ENCODE peak calls at places on chromosomes 16 and 17, in seven cellular contexts. One of them, this sample, is unnamed.

GRCh38 chr17:1462164-1463112 is 6.4 kb upstream of the CRK start:
- DNase-seq in ovary: no peak
- DNase-seq in AG09309: no peak
- DNase-seq in IMR-90: no peak
- DNase-seq in fibroblast of mammary gland: peak
- DNase-seq in MM.1S: no peak
- DNase-seq in fibroblast of pulmonary artery: no peak
- DNase-seq in this sample: no peak

GRCh38 chr17:8681175-8681949 is 50.8 kb upstream of the MYH10 start:
- DNase-seq in AG09309: peak
- DNase-seq in MM.1S: no peak
- DNase-seq in fibroblast of mammary gland: peak
- DNase-seq in IMR-90: peak
- DNase-seq in fibroblast of pulmonary artery: peak
- DNase-seq in ovary: no peak
- DNase-seq in this sample: peak

GRCh38 chr16:79874391-79874790 is 273.9 kb upstream of the MAF start:
- DNase-seq in IMR-90: no peak
- DNase-seq in MM.1S: no peak
- DNase-seq in ovary: no peak
- DNase-seq in fibroblast of pulmonary artery: no peak
- DNase-seq in AG09309: no peak
- DNase-seq in fibroblast of mammary gland: no peak
- DNase-seq in this sample: no peak

GRCh38 chr17:77281904-77282367 is 141.2 kb downstream of the SEC14L1 start:
- DNase-seq in fibroblast of mammary gland: no peak
- DNase-seq in ovary: no peak
- DNase-seq in IMR-90: no peak
- DNase-seq in MM.1S: peak
- DNase-seq in AG09309: no peak
- DNase-seq in fibroblast of pulmonary artery: peak
- DNase-seq in this sample: no peak

GRCh38 chr17:43854498-43854897 is 7.5 kb downstream of the CD300LG start:
- DNase-seq in fibroblast of pulmonary artery: no peak
- DNase-seq in IMR-90: no peak
- DNase-seq in ovary: no peak
- DNase-seq in fibroblast of mammary gland: no peak
- DNase-seq in AG09309: no peak
- DNase-seq in MM.1S: no peak
- DNase-seq in this sample: no peak

GRCh38 chr16:89149386-89149785 is 22.2 kb upstream of the CDH15 start:
- DNase-seq in IMR-90: no peak
- DNase-seq in AG09309: no peak
- DNase-seq in fibroblast of pulmonary artery: no peak
- DNase-seq in MM.1S: no peak
- DNase-seq in fibroblast of mammary gland: no peak
- DNase-seq in ovary: no peak
- DNase-seq in this sample: no peak

GRCh38 chr17:73643012-73643845 is 1.0 kb downstream of the SDK2 start:
- DNase-seq in IMR-90: no peak
- DNase-seq in AG09309: no peak
- DNase-seq in fibroblast of mammary gland: no peak
- DNase-seq in ovary: peak
- DNase-seq in fibroblast of pulmonary artery: no peak
- DNase-seq in MM.1S: no peak
- DNase-seq in this sample: no peak

GRCh38 chr17:29251969-29252866 is 5.6 kb downstream of the CRYBA1 start:
- DNase-seq in fibroblast of pulmonary artery: peak
- DNase-seq in fibroblast of mammary gland: peak
- DNase-seq in IMR-90: peak
- DNase-seq in MM.1S: peak
- DNase-seq in AG09309: no peak
- DNase-seq in ovary: no peak
- DNase-seq in this sample: peak

GRCh38 chr17:47895254-47895855 is 681 bp upstream of the SP2 start:
- DNase-seq in fibroblast of mammary gland: peak
- DNase-seq in fibroblast of pulmonary artery: peak
- DNase-seq in AG09309: no peak
- DNase-seq in MM.1S: peak
- DNase-seq in IMR-90: peak
- DNase-seq in ovary: no peak
- DNase-seq in this sample: no peak

GRCh38 chr17:47894498-47895253 is 1.4 kb upstream of the SP2 start:
- DNase-seq in ovary: no peak
- DNase-seq in MM.1S: no peak
- DNase-seq in AG09309: no peak
- DNase-seq in fibroblast of pulmonary artery: no peak
- DNase-seq in IMR-90: no peak
- DNase-seq in fibroblast of mammary gland: no peak
- DNase-seq in this sample: no peak

GRCh38 chr17:47896672-47897490 is 845 bp downstream of the SP2 start:
- DNase-seq in IMR-90: peak
- DNase-seq in fibroblast of pulmonary artery: peak
- DNase-seq in ovary: no peak
- DNase-seq in AG09309: no peak
- DNase-seq in MM.1S: no peak
- DNase-seq in fibroblast of mammary gland: no peak
- DNase-seq in this sample: no peak

GRCh38 chr17:47897561-47897960 is 1.5 kb downstream of the SP2 start:
- DNase-seq in fibroblast of pulmonary artery: no peak
- DNase-seq in IMR-90: no peak
- DNase-seq in AG09309: no peak
- DNase-seq in ovary: no peak
- DNase-seq in fibroblast of mammary gland: no peak
- DNase-seq in MM.1S: no peak
- DNase-seq in this sample: peak

DNA sequence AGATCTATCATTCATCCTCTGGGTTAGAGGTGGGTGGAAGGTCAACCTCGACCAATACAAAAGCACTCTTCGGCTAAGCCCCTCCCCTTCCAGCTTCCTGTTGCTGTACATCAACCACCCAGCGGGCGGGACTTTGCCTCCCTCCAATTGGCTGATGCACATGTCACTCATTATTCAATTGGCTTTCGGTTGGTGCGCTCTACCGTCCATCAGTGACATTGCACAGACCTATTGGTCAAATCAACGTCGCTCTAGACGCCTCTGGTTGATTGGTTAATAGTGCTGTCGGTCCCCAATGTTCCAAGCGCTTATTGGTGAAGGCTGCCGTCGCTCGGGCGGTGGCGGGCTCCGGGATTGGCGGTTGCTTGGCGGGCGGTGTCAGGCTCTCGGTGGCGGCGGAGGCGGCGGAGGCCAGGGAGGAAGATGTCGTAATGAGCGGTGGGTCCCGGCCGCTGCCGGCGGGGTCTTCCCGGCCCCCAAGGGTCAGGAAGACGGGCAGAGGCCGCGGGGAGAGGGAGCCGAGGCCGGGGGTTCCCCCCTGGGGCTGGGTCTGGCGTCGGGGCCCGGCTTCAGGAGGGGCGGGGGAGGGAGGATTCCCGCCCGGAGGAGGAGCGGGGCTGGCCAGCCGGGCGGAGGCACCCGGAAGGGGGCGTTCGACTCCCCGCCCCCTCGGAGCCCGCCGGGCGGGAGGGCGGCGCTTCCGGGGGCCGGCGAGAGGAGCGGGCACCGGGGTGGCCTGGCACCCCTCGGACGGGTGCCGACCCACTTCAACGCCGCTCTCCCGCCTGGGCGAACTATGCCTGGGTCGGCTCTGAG is at the start of gene SP2:
- DNase-seq in IMR-90: peak
- DNase-seq in ovary: peak
- DNase-seq in fibroblast of mammary gland: peak
- DNase-seq in fibroblast of pulmonary artery: peak
- DNase-seq in MM.1S: peak
- DNase-seq in AG09309: peak
- DNase-seq in this sample: peak
- TF ChIP-seq CTCF in IMR-90: no peak
- TF ChIP-seq CTCF in ovary: peak
- TF ChIP-seq CTCF in fibroblast of mammary gland: no peak
- TF ChIP-seq CTCF in fibroblast of pulmonary artery: no peak
- TF ChIP-seq CTCF in MM.1S: no peak
- TF ChIP-seq CTCF in AG09309: no peak
- TF ChIP-seq CTCF in this sample: no peak

DNA sequence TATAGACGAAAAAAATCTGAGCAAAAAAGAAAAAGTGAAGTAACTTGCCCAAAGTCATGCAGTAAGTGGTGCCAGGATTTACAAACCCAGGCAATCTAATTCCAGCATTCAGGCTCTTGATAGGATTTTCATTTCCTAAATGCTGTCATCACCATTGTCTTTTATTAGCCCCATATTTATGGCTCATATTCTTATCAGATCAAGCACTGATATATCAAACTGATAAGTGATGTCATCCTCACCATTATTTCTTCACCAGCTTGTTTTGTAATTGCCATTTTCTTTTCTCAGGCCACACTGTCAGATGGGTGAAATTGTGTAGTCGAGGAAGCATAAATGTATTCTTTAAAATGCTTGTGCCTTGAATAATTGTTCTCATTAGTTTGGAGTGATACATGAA is 1.3 kb downstream of the RAD51C start:
- DNase-seq in fibroblast of pulmonary artery: no peak
- DNase-seq in fibroblast of mammary gland: no peak
- DNase-seq in IMR-90: no peak
- DNase-seq in AG09309: no peak
- DNase-seq in MM.1S: no peak
- DNase-seq in ovary: no peak
- DNase-seq in this sample: no peak
- H3K4me3 ChIP-seq in fibroblast of pulmonary artery: no peak
- H3K4me3 ChIP-seq in fibroblast of mammary gland: peak
- H3K4me3 ChIP-seq in IMR-90: no peak
- H3K4me3 ChIP-seq in AG09309: no peak
- H3K4me3 ChIP-seq in MM.1S: no peak
- H3K4me3 ChIP-seq in ovary: no peak
- H3K4me3 ChIP-seq in this sample: no peak

DNA sequence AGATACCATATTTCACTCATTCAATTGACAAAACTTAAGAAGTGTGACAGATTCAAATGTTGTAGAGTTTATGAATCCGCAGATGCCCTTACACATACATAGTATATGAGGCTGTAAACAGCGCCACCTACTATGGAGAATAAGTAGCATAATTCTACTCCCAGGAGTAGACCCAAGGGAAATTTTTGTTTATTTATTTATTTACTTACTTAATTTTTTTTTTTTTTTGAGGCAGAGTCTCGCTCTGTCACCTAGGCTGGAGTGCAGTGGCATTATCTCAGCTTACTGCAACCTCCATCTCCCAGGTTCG is 35.5 kb downstream of the GAN start:
- DNase-seq in MM.1S: no peak
- DNase-seq in fibroblast of pulmonary artery: peak
- DNase-seq in ovary: no peak
- DNase-seq in fibroblast of mammary gland: peak
- DNase-seq in IMR-90: peak
- DNase-seq in AG09309: no peak
- DNase-seq in this sample: no peak
- TF ChIP-seq CTCF in MM.1S: no peak
- TF ChIP-seq CTCF in fibroblast of pulmonary artery: no peak
- TF ChIP-seq CTCF in ovary: no peak
- TF ChIP-seq CTCF in fibroblast of mammary gland: peak
- TF ChIP-seq CTCF in IMR-90: peak
- TF ChIP-seq CTCF in AG09309: no peak
- TF ChIP-seq CTCF in this sample: peak

GRCh38 chr17:17300624-17301568 is 2.3 kb upstream of the NT5M start:
- DNase-seq in IMR-90: peak
- DNase-seq in AG09309: no peak
- DNase-seq in ovary: peak
- DNase-seq in fibroblast of pulmonary artery: peak
- DNase-seq in fibroblast of mammary gland: peak
- DNase-seq in MM.1S: peak
- DNase-seq in this sample: peak
- H3K4me3 ChIP-seq in IMR-90: no peak
- H3K4me3 ChIP-seq in AG09309: no peak
- H3K4me3 ChIP-seq in ovary: peak
- H3K4me3 ChIP-seq in fibroblast of pulmonary artery: peak
- H3K4me3 ChIP-seq in fibroblast of mammary gland: peak
- H3K4me3 ChIP-seq in MM.1S: peak
- H3K4me3 ChIP-seq in this sample: peak

DNA sequence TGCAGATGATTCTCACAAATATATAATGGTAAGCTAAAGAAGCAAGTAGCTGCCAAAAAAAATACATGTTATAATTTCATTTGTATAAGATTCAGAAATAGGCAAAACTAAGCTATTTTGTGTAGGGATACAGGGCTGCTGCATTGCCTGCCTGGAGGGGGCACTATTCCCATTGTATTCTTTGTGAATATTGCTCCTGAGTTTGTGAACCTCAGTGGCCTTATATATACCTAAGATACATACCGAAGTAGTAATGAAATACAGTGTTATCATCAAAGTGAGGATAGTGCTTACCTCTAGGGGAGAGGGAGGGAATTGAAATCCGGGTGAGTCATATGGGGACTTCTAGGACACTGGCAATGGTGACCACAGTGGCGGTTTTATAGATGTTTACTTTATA is 53.5 kb downstream of the C17orf58 start:
- DNase-seq in IMR-90: peak
- DNase-seq in fibroblast of pulmonary artery: peak
- DNase-seq in AG09309: no peak
- DNase-seq in fibroblast of mammary gland: peak
- DNase-seq in MM.1S: peak
- DNase-seq in ovary: no peak
- DNase-seq in this sample: no peak
- TF ChIP-seq CTCF in IMR-90: peak
- TF ChIP-seq CTCF in fibroblast of pulmonary artery: peak
- TF ChIP-seq CTCF in AG09309: peak
- TF ChIP-seq CTCF in fibroblast of mammary gland: peak
- TF ChIP-seq CTCF in MM.1S: peak
- TF ChIP-seq CTCF in ovary: no peak
- TF ChIP-seq CTCF in this sample: peak

GRCh38 chr17:78381601-78382168 is 3.2 kb downstream of the PGS1 start:
- DNase-seq in fibroblast of mammary gland: peak
- DNase-seq in MM.1S: no peak
- DNase-seq in IMR-90: no peak
- DNase-seq in ovary: no peak
- DNase-seq in AG09309: no peak
- DNase-seq in fibroblast of pulmonary artery: no peak
- DNase-seq in this sample: peak

GRCh38 chr17:78377858-78378224 is 608 bp upstream of the PGS1 start:
- DNase-seq in fibroblast of mammary gland: no peak
- DNase-seq in AG09309: no peak
- DNase-seq in MM.1S: no peak
- DNase-seq in ovary: no peak
- DNase-seq in IMR-90: no peak
- DNase-seq in fibroblast of pulmonary artery: no peak
- DNase-seq in this sample: no peak

GRCh38 chr17:78380370-78380769 is 1.9 kb downstream of the PGS1 start:
- DNase-seq in AG09309: no peak
- DNase-seq in fibroblast of mammary gland: no peak
- DNase-seq in ovary: no peak
- DNase-seq in MM.1S: no peak
- DNase-seq in fibroblast of pulmonary artery: no peak
- DNase-seq in IMR-90: no peak
- DNase-seq in this sample: no peak

GRCh38 chr17:78378225-78379133 is at the start of gene PGS1:
- DNase-seq in AG09309: no peak
- DNase-seq in ovary: peak
- DNase-seq in fibroblast of pulmonary artery: peak
- DNase-seq in IMR-90: peak
- DNase-seq in MM.1S: peak
- DNase-seq in fibroblast of mammary gland: peak
- DNase-seq in this sample: peak

GRCh38 chr17:78379134-78379497 is 667 bp downstream of the PGS1 start:
- DNase-seq in ovary: no peak
- DNase-seq in fibroblast of pulmonary artery: peak
- DNase-seq in MM.1S: no peak
- DNase-seq in fibroblast of mammary gland: peak
- DNase-seq in IMR-90: peak
- DNase-seq in AG09309: no peak
- DNase-seq in this sample: peak
- H3K4me3 ChIP-seq in ovary: peak
- H3K4me3 ChIP-seq in fibroblast of pulmonary artery: peak
- H3K4me3 ChIP-seq in MM.1S: peak
- H3K4me3 ChIP-seq in fibroblast of mammary gland: peak
- H3K4me3 ChIP-seq in IMR-90: peak
- H3K4me3 ChIP-seq in AG09309: peak
- H3K4me3 ChIP-seq in this sample: peak

GRCh38 chr17:80499961-80500665 is 23.7 kb upstream of the NPTX1 start:
- DNase-seq in ovary: no peak
- DNase-seq in fibroblast of mammary gland: no peak
- DNase-seq in IMR-90: no peak
- DNase-seq in fibroblast of pulmonary artery: no peak
- DNase-seq in AG09309: no peak
- DNase-seq in MM.1S: no peak
- DNase-seq in this sample: no peak
- TF ChIP-seq CTCF in ovary: no peak
- TF ChIP-seq CTCF in fibroblast of mammary gland: no peak
- TF ChIP-seq CTCF in IMR-90: no peak
- TF ChIP-seq CTCF in fibroblast of pulmonary artery: no peak
- TF ChIP-seq CTCF in AG09309: no peak
- TF ChIP-seq CTCF in MM.1S: no peak
- TF ChIP-seq CTCF in this sample: no peak

This sample was measured in astrocyte of the spinal cord.